ENCODE peak calls at places on chromosome 15, in six cellular contexts. D, O, U, L, E and A are unnamed samples.
A peak's percentile ranks its signal among the peaks of the same experiment; 100 is the strongest.

GRCh38 chr15:26866298-26867198 is at the start of gene GABRA5:
- DNase-seq in D (no peak), O (no peak), U (peak; percentile 20), L (no peak), E (no peak), A (no peak)

GRCh38 chr15:75785771-75786563 is 57.3 kb upstream of the UBE2Q2 start:
- DNase-seq in D (peak; percentile 59), O (no peak), U (no peak), L (peak; percentile 9), E (peak; percentile 44), A (no peak)

GRCh38 chr15:65828566-65828965 is 36.5 kb upstream of the DENND4A start:
- DNase-seq in D (no peak), O (no peak), U (no peak), L (no peak), E (no peak), A (no peak)

GRCh38 chr15:32824777-32825176 is 107.0 kb downstream of the GREM1 start:
- DNase-seq in D (no peak), O (peak; percentile 5), U (peak; percentile 92), L (no peak), E (peak; percentile 75), A (no peak)

GRCh38 chr15:34436956-34437442 is 609 bp downstream of the GOLGA8A start:
- DNase-seq in D (peak; percentile 13), O (no peak), U (peak; percentile 4), L (no peak), E (peak; percentile 34), A (no peak)

GRCh38 chr15:83973816-83974215 is 261.8 kb upstream of the GOLGA6L4 start:
- DNase-seq in D (no peak), O (no peak), U (peak; percentile 4), L (no peak), E (no peak), A (no peak)

GRCh38 chr15:47820780-47821319 is 103.5 kb downstream of the SEMA6D start:
- DNase-seq in D (no peak), O (no peak), U (peak; percentile 85), L (no peak), E (peak; percentile 79), A (no peak)

GRCh38 chr15:27183182-27183581 is 212.2 kb downstream of the GABRG3 start:
- DNase-seq in D (no peak), O (no peak), U (no peak), L (no peak), E (no peak), A (no peak)

GRCh38 chr15:64893481-64894394 is 18.0 kb upstream of the ANKDD1A start:
- DNase-seq in D (peak; percentile 96), O (peak; percentile 90), U (peak; percentile 93), L (peak; percentile 95), E (peak; percentile 95), A (no peak)

GRCh38 chr15:88491158-88491557 is 23.6 kb downstream of the MRPS11 start:
- DNase-seq in D (no peak), O (no peak), U (no peak), L (peak; percentile 29), E (no peak), A (no peak)

GRCh38 chr15:79914728-79915127 is 17.9 kb upstream of the MTHFS start:
- DNase-seq in D (no peak), O (no peak), U (no peak), L (no peak), E (no peak), A (no peak)
- H3K9me3 ChIP-seq in D (no peaks in the 10 kb centered on the region), O (peaks cover 11% of the 10 kb centered on the region), U (peaks cover 38% of the 10 kb centered on the region), L (peaks cover 8% of the 10 kb centered on the region), E (peaks cover 69% of the 10 kb centered on the region), A (peaks cover 11% of the 10 kb centered on the region)

DNA sequence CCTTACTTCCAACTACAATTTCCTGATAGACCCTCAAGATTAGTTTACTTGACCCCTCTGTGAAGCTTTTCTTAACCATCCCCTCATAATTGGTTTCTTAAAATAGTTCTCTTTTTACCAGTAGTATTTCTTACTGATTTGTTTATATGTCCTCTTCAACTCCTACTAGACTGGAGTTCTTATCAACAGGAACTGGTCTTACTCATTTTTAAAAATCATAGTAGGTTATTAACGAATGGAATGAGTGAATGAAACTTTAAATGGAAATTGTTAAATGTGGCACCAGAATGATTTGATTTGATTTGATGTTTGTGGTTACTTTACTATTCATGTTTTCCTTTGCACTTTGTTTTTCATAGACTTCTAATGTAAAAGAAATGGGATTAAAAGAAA is 91.5 kb downstream of the NEO1 start:
- DNase-seq in D (no peak), O (no peak), U (no peak), L (no peak), E (no peak), A (no peak)
- H3K9ac ChIP-seq in D (no peak overlapping the region), O (no peak overlapping the region), U (no peak overlapping the region), L (no peak overlapping the region), E (no peak overlapping the region), A (no peak overlapping the region)

GRCh38 chr15:99109555-99110021 is 4.7 kb downstream of the SYNM start:
- DNase-seq in D (no peak), O (no peak), U (no peak), L (no peak), E (no peak), A (no peak)

GRCh38 chr15:99110093-99110492 is 5.2 kb downstream of the SYNM start:
- DNase-seq in D (no peak), O (no peak), U (no peak), L (no peak), E (no peak), A (no peak)

GRCh38 chr15:99108993-99109392 is 4.1 kb downstream of the SYNM start:
- DNase-seq in D (no peak), O (no peak), U (no peak), L (no peak), E (no peak), A (no peak)

GRCh38 chr15:99113547-99114271 is 8.8 kb downstream of the SYNM start:
- DNase-seq in D (no peak), O (no peak), U (no peak), L (no peak), E (no peak), A (no peak)

GRCh38 chr15:99110581-99111320 is 5.9 kb downstream of the SYNM start:
- DNase-seq in D (no peak), O (no peak), U (peak; percentile 18), L (no peak), E (no peak), A (no peak)
- H3K36me3 ChIP-seq in D (no peaks in the 10 kb centered on the region), O (no peaks in the 10 kb centered on the region), U (peaks cover 2% of the 10 kb centered on the region), L (no peaks in the 10 kb centered on the region), E (peaks cover 8% of the 10 kb centered on the region), A (no peaks in the 10 kb centered on the region)

GRCh38 chr15:51386960-51387698 is 45.7 kb downstream of the GLDN start:
- DNase-seq in D (no peak), O (no peak), U (no peak), L (no peak), E (no peak), A (no peak)
- H3K9me3 ChIP-seq in D (peaks cover under 1% of the 10 kb centered on the region), O (no peaks in the 10 kb centered on the region), U (no peaks in the 10 kb centered on the region), L (no peaks in the 10 kb centered on the region), E (no peaks in the 10 kb centered on the region), A (no peaks in the 10 kb centered on the region)

GRCh38 chr15:58063612-58064011 is 1.9 kb downstream of the ALDH1A2 start:
- DNase-seq in D (no peak), O (no peak), U (no peak), L (no peak), E (no peak), A (no peak)

GRCh38 chr15:58065011-58065444 is 483 bp downstream of the ALDH1A2 start:
- DNase-seq in D (no peak), O (no peak), U (no peak), L (peak; percentile 20), E (no peak), A (no peak)

GRCh38 chr15:58062983-58063382 is 2.5 kb downstream of the ALDH1A2 start:
- DNase-seq in D (no peak), O (no peak), U (no peak), L (no peak), E (no peak), A (no peak)

GRCh38 chr15:58065445-58066041 is at the start of gene ALDH1A2:
- DNase-seq in D (no peak), O (no peak), U (no peak), L (no peak), E (no peak), A (no peak)

GRCh38 chr15:58064119-58065010 is 1.1 kb downstream of the ALDH1A2 start:
- DNase-seq in D (no peak), O (no peak), U (no peak), L (no peak), E (no peak), A (no peak)
- H3K9ac ChIP-seq in D (no peak overlapping the region), O (no peak overlapping the region), U (no peak overlapping the region), L (no peak overlapping the region), E (no peak overlapping the region), A (no peak overlapping the region)

DNA sequence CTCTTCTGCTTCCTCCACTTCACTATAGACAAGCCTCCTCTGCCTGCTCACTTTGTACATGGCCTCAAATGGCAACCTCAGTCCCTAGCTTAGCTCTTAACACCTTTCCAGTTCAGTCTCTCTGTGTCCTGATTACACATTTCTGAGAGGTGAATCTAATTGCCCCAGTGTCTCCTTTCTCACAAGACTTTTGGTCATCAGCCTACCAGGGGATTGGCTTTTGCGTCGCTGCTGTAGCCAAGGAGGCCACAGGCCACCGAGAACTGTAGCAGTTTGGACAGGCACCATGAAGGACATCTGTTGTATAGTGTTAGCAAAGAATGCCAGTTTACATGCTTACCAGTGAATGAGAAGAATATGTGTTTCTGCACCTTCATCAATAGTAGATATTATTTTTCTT is 8.5 kb downstream of the IREB2 start:
- DNase-seq in D (no peak), O (no peak), U (no peak), L (no peak), E (no peak), A (no peak)
- H3K36me3 ChIP-seq in D (peaks cover 26% of the 10 kb centered on the region), O (peaks cover 13% of the 10 kb centered on the region), U (peaks cover 24% of the 10 kb centered on the region), L (no peaks in the 10 kb centered on the region), E (peaks cover 32% of the 10 kb centered on the region), A (peaks cover 79% of the 10 kb centered on the region)

GRCh38 chr15:25091421-25092158 is 136.8 kb downstream of the SNRPN start:
- DNase-seq in D (no peak), O (no peak), U (no peak), L (no peak), E (no peak), A (no peak)
- H3K9me3 ChIP-seq in D (peaks cover 22% of the 10 kb centered on the region), O (peaks cover 22% of the 10 kb centered on the region), U (peaks cover 52% of the 10 kb centered on the region), L (peaks cover 4% of the 10 kb centered on the region), E (peaks cover 97% of the 10 kb centered on the region), A (peaks cover 5% of the 10 kb centered on the region)